ENCODE peak calls at places on chromosomes 11 and 22, in ten cellular contexts. One of them, this sample, is unnamed.

GRCh38 chr11:79274636-79275315 is 166.1 kb downstream of the TENM4 start:
- DNase-seq in GM23248: peak
- DNase-seq in hypothalamus: no peak
- DNase-seq in NCI-H748 treated with DMSO at 0.1 percent for 48 hours: no peak
- DNase-seq in activated CD4-positive, alpha-beta T cell treated with anti-CD3 and anti-CD28 coated beads for 48 hours: no peak
- DNase-seq in anterior cingulate cortex: no peak
- DNase-seq in T-helper 2 cell: no peak
- DNase-seq in colonic mucosa: no peak
- DNase-seq in effector CD4-positive, alpha-beta T cell: no peak
- DNase-seq in neural crest cell: no peak
- DNase-seq in this sample: no peak

GRCh38 chr22:45318558-45319318 is 9.0 kb downstream of the FAM118A start:
- DNase-seq in GM23248: no peak
- DNase-seq in hypothalamus: no peak
- DNase-seq in NCI-H748 treated with DMSO at 0.1 percent for 48 hours: no peak
- DNase-seq in activated CD4-positive, alpha-beta T cell treated with anti-CD3 and anti-CD28 coated beads for 48 hours: peak
- DNase-seq in anterior cingulate cortex: no peak
- DNase-seq in T-helper 2 cell: no peak
- DNase-seq in colonic mucosa: no peak
- DNase-seq in effector CD4-positive, alpha-beta T cell: peak
- DNase-seq in neural crest cell: no peak
- DNase-seq in this sample: no peak

GRCh38 chr11:127017482-127017881 is 16.9 kb upstream of the KIRREL3 start:
- DNase-seq in GM23248: peak
- DNase-seq in hypothalamus: no peak
- DNase-seq in NCI-H748 treated with DMSO at 0.1 percent for 48 hours: no peak
- DNase-seq in activated CD4-positive, alpha-beta T cell treated with anti-CD3 and anti-CD28 coated beads for 48 hours: no peak
- DNase-seq in anterior cingulate cortex: no peak
- DNase-seq in T-helper 2 cell: no peak
- DNase-seq in colonic mucosa: no peak
- DNase-seq in effector CD4-positive, alpha-beta T cell: no peak
- DNase-seq in neural crest cell: peak
- DNase-seq in this sample: no peak

GRCh38 chr11:22920939-22921565 is 60.8 kb upstream of the CCDC179 start:
- DNase-seq in GM23248: peak
- DNase-seq in hypothalamus: no peak
- DNase-seq in NCI-H748 treated with DMSO at 0.1 percent for 48 hours: peak
- DNase-seq in activated CD4-positive, alpha-beta T cell treated with anti-CD3 and anti-CD28 coated beads for 48 hours: peak
- DNase-seq in anterior cingulate cortex: no peak
- DNase-seq in T-helper 2 cell: no peak
- DNase-seq in colonic mucosa: peak
- DNase-seq in effector CD4-positive, alpha-beta T cell: no peak
- DNase-seq in neural crest cell: peak
- DNase-seq in this sample: no peak

GRCh38 chr11:10858505-10859360 is 880 bp upstream of the ZBED5 start:
- DNase-seq in GM23248: peak
- DNase-seq in hypothalamus: peak
- DNase-seq in NCI-H748 treated with DMSO at 0.1 percent for 48 hours: no peak
- DNase-seq in activated CD4-positive, alpha-beta T cell treated with anti-CD3 and anti-CD28 coated beads for 48 hours: peak
- DNase-seq in anterior cingulate cortex: peak
- DNase-seq in T-helper 2 cell: peak
- DNase-seq in colonic mucosa: peak
- DNase-seq in effector CD4-positive, alpha-beta T cell: peak
- DNase-seq in neural crest cell: peak
- DNase-seq in this sample: peak

GRCh38 chr11:117921893-117922292 is 7.3 kb downstream of the TMPRSS13 start:
- DNase-seq in GM23248: no peak
- DNase-seq in hypothalamus: no peak
- DNase-seq in NCI-H748 treated with DMSO at 0.1 percent for 48 hours: no peak
- DNase-seq in activated CD4-positive, alpha-beta T cell treated with anti-CD3 and anti-CD28 coated beads for 48 hours: no peak
- DNase-seq in anterior cingulate cortex: no peak
- DNase-seq in T-helper 2 cell: no peak
- DNase-seq in colonic mucosa: no peak
- DNase-seq in effector CD4-positive, alpha-beta T cell: no peak
- DNase-seq in neural crest cell: no peak
- DNase-seq in this sample: no peak

GRCh38 chr11:75792127-75792731 is 22.8 kb upstream of the UVRAG start:
- DNase-seq in GM23248: no peak
- DNase-seq in hypothalamus: no peak
- DNase-seq in NCI-H748 treated with DMSO at 0.1 percent for 48 hours: no peak
- DNase-seq in activated CD4-positive, alpha-beta T cell treated with anti-CD3 and anti-CD28 coated beads for 48 hours: no peak
- DNase-seq in anterior cingulate cortex: no peak
- DNase-seq in T-helper 2 cell: no peak
- DNase-seq in colonic mucosa: no peak
- DNase-seq in effector CD4-positive, alpha-beta T cell: no peak
- DNase-seq in neural crest cell: no peak
- DNase-seq in this sample: no peak

GRCh38 chr11:105004021-105004420 is 18.9 kb downstream of the CASP5 start:
- DNase-seq in GM23248: peak
- DNase-seq in hypothalamus: no peak
- DNase-seq in NCI-H748 treated with DMSO at 0.1 percent for 48 hours: no peak
- DNase-seq in activated CD4-positive, alpha-beta T cell treated with anti-CD3 and anti-CD28 coated beads for 48 hours: no peak
- DNase-seq in anterior cingulate cortex: no peak
- DNase-seq in T-helper 2 cell: no peak
- DNase-seq in colonic mucosa: no peak
- DNase-seq in effector CD4-positive, alpha-beta T cell: no peak
- DNase-seq in neural crest cell: no peak
- DNase-seq in this sample: no peak

GRCh38 chr11:103845331-103845730 is 191.1 kb upstream of the DDI1 start:
- DNase-seq in GM23248: no peak
- DNase-seq in hypothalamus: no peak
- DNase-seq in NCI-H748 treated with DMSO at 0.1 percent for 48 hours: no peak
- DNase-seq in activated CD4-positive, alpha-beta T cell treated with anti-CD3 and anti-CD28 coated beads for 48 hours: no peak
- DNase-seq in anterior cingulate cortex: no peak
- DNase-seq in T-helper 2 cell: no peak
- DNase-seq in colonic mucosa: no peak
- DNase-seq in effector CD4-positive, alpha-beta T cell: no peak
- DNase-seq in neural crest cell: no peak
- DNase-seq in this sample: no peak

GRCh38 chr22:43993072-43993760 is 30.9 kb upstream of the PARVB start:
- DNase-seq in GM23248: peak
- DNase-seq in hypothalamus: peak
- DNase-seq in NCI-H748 treated with DMSO at 0.1 percent for 48 hours: peak
- DNase-seq in activated CD4-positive, alpha-beta T cell treated with anti-CD3 and anti-CD28 coated beads for 48 hours: peak
- DNase-seq in anterior cingulate cortex: no peak
- DNase-seq in T-helper 2 cell: no peak
- DNase-seq in colonic mucosa: peak
- DNase-seq in effector CD4-positive, alpha-beta T cell: peak
- DNase-seq in neural crest cell: peak
- DNase-seq in this sample: no peak

GRCh38 chr11:33734441-33735165 is 1.6 kb downstream of the CD59 start:
- DNase-seq in GM23248: peak
- DNase-seq in hypothalamus: no peak
- DNase-seq in NCI-H748 treated with DMSO at 0.1 percent for 48 hours: peak
- DNase-seq in activated CD4-positive, alpha-beta T cell treated with anti-CD3 and anti-CD28 coated beads for 48 hours: no peak
- DNase-seq in anterior cingulate cortex: no peak
- DNase-seq in T-helper 2 cell: no peak
- DNase-seq in colonic mucosa: peak
- DNase-seq in effector CD4-positive, alpha-beta T cell: no peak
- DNase-seq in neural crest cell: no peak
- DNase-seq in this sample: peak

GRCh38 chr11:119741369-119742262 is 12.6 kb upstream of the NECTIN1 start:
- DNase-seq in GM23248: peak
- DNase-seq in hypothalamus: peak
- DNase-seq in NCI-H748 treated with DMSO at 0.1 percent for 48 hours: no peak
- DNase-seq in activated CD4-positive, alpha-beta T cell treated with anti-CD3 and anti-CD28 coated beads for 48 hours: peak
- DNase-seq in anterior cingulate cortex: peak
- DNase-seq in T-helper 2 cell: peak
- DNase-seq in colonic mucosa: peak
- DNase-seq in effector CD4-positive, alpha-beta T cell: peak
- DNase-seq in neural crest cell: peak
- DNase-seq in this sample: peak

GRCh38 chr22:46178755-46179505 is 28.6 kb downstream of the PPARA start:
- DNase-seq in GM23248: peak
- DNase-seq in hypothalamus: no peak
- DNase-seq in NCI-H748 treated with DMSO at 0.1 percent for 48 hours: no peak
- DNase-seq in activated CD4-positive, alpha-beta T cell treated with anti-CD3 and anti-CD28 coated beads for 48 hours: no peak
- DNase-seq in anterior cingulate cortex: no peak
- DNase-seq in T-helper 2 cell: no peak
- DNase-seq in colonic mucosa: no peak
- DNase-seq in effector CD4-positive, alpha-beta T cell: no peak
- DNase-seq in neural crest cell: no peak
- DNase-seq in this sample: no peak

GRCh38 chr22:17235149-17235655 is 16.0 kb upstream of the ADA2 start:
- DNase-seq in GM23248: no peak
- DNase-seq in hypothalamus: no peak
- DNase-seq in NCI-H748 treated with DMSO at 0.1 percent for 48 hours: no peak
- DNase-seq in activated CD4-positive, alpha-beta T cell treated with anti-CD3 and anti-CD28 coated beads for 48 hours: no peak
- DNase-seq in anterior cingulate cortex: no peak
- DNase-seq in T-helper 2 cell: no peak
- DNase-seq in colonic mucosa: no peak
- DNase-seq in effector CD4-positive, alpha-beta T cell: no peak
- DNase-seq in neural crest cell: no peak
- DNase-seq in this sample: no peak

GRCh38 chr11:15136166-15136565 is 21.4 kb downstream of the INSC start:
- DNase-seq in GM23248: peak
- DNase-seq in hypothalamus: no peak
- DNase-seq in NCI-H748 treated with DMSO at 0.1 percent for 48 hours: no peak
- DNase-seq in activated CD4-positive, alpha-beta T cell treated with anti-CD3 and anti-CD28 coated beads for 48 hours: no peak
- DNase-seq in anterior cingulate cortex: no peak
- DNase-seq in T-helper 2 cell: no peak
- DNase-seq in colonic mucosa: no peak
- DNase-seq in effector CD4-positive, alpha-beta T cell: no peak
- DNase-seq in neural crest cell: no peak
- DNase-seq in this sample: no peak

GRCh38 chr11:125070699-125071254 is 7.7 kb downstream of the SLC37A2 start:
- DNase-seq in GM23248: peak
- DNase-seq in hypothalamus: peak
- DNase-seq in NCI-H748 treated with DMSO at 0.1 percent for 48 hours: no peak
- DNase-seq in activated CD4-positive, alpha-beta T cell treated with anti-CD3 and anti-CD28 coated beads for 48 hours: peak
- DNase-seq in anterior cingulate cortex: peak
- DNase-seq in T-helper 2 cell: no peak
- DNase-seq in colonic mucosa: peak
- DNase-seq in effector CD4-positive, alpha-beta T cell: no peak
- DNase-seq in neural crest cell: no peak
- DNase-seq in this sample: peak

GRCh38 chr22:34055525-34056200 is 135.4 kb upstream of the LARGE1 start:
- DNase-seq in GM23248: no peak
- DNase-seq in hypothalamus: no peak
- DNase-seq in NCI-H748 treated with DMSO at 0.1 percent for 48 hours: no peak
- DNase-seq in activated CD4-positive, alpha-beta T cell treated with anti-CD3 and anti-CD28 coated beads for 48 hours: peak
- DNase-seq in anterior cingulate cortex: no peak
- DNase-seq in T-helper 2 cell: no peak
- DNase-seq in colonic mucosa: no peak
- DNase-seq in effector CD4-positive, alpha-beta T cell: no peak
- DNase-seq in neural crest cell: peak
- DNase-seq in this sample: no peak

GRCh38 chr11:70567680-70568503 is 169.6 kb downstream of the CTTN start:
- DNase-seq in GM23248: peak
- DNase-seq in hypothalamus: no peak
- DNase-seq in NCI-H748 treated with DMSO at 0.1 percent for 48 hours: no peak
- DNase-seq in activated CD4-positive, alpha-beta T cell treated with anti-CD3 and anti-CD28 coated beads for 48 hours: no peak
- DNase-seq in anterior cingulate cortex: no peak
- DNase-seq in T-helper 2 cell: no peak
- DNase-seq in colonic mucosa: peak
- DNase-seq in effector CD4-positive, alpha-beta T cell: no peak
- DNase-seq in neural crest cell: no peak
- DNase-seq in this sample: peak

GRCh38 chr22:46287873-46288751 is 8.6 kb upstream of the GTSE1 start:
- DNase-seq in GM23248: no peak
- DNase-seq in hypothalamus: no peak
- DNase-seq in NCI-H748 treated with DMSO at 0.1 percent for 48 hours: no peak
- DNase-seq in activated CD4-positive, alpha-beta T cell treated with anti-CD3 and anti-CD28 coated beads for 48 hours: peak
- DNase-seq in anterior cingulate cortex: no peak
- DNase-seq in T-helper 2 cell: no peak
- DNase-seq in colonic mucosa: no peak
- DNase-seq in effector CD4-positive, alpha-beta T cell: no peak
- DNase-seq in neural crest cell: no peak
- DNase-seq in this sample: peak

GRCh38 chr11:26287067-26287518 is 44.8 kb upstream of the ANO3 start:
- DNase-seq in GM23248: peak
- DNase-seq in hypothalamus: no peak
- DNase-seq in NCI-H748 treated with DMSO at 0.1 percent for 48 hours: no peak
- DNase-seq in activated CD4-positive, alpha-beta T cell treated with anti-CD3 and anti-CD28 coated beads for 48 hours: no peak
- DNase-seq in anterior cingulate cortex: no peak
- DNase-seq in T-helper 2 cell: no peak
- DNase-seq in colonic mucosa: no peak
- DNase-seq in effector CD4-positive, alpha-beta T cell: no peak
- DNase-seq in neural crest cell: no peak
- DNase-seq in this sample: no peak

GRCh38 chr22:39519681-39520053 is 695 bp upstream of the ATF4 start:
- DNase-seq in GM23248: peak
- DNase-seq in hypothalamus: peak
- DNase-seq in NCI-H748 treated with DMSO at 0.1 percent for 48 hours: no peak
- DNase-seq in activated CD4-positive, alpha-beta T cell treated with anti-CD3 and anti-CD28 coated beads for 48 hours: no peak
- DNase-seq in anterior cingulate cortex: no peak
- DNase-seq in T-helper 2 cell: no peak
- DNase-seq in colonic mucosa: peak
- DNase-seq in effector CD4-positive, alpha-beta T cell: no peak
- DNase-seq in neural crest cell: no peak
- DNase-seq in this sample: peak

GRCh38 chr22:23063539-23064380 is 6.6 kb upstream of the GNAZ start:
- DNase-seq in GM23248: no peak
- DNase-seq in hypothalamus: no peak
- DNase-seq in NCI-H748 treated with DMSO at 0.1 percent for 48 hours: no peak
- DNase-seq in activated CD4-positive, alpha-beta T cell treated with anti-CD3 and anti-CD28 coated beads for 48 hours: peak
- DNase-seq in anterior cingulate cortex: no peak
- DNase-seq in T-helper 2 cell: no peak
- DNase-seq in colonic mucosa: peak
- DNase-seq in effector CD4-positive, alpha-beta T cell: no peak
- DNase-seq in neural crest cell: no peak
- DNase-seq in this sample: no peak

GRCh38 chr11:729492-730074 is 17.7 kb upstream of the TALDO1 start:
- DNase-seq in GM23248: no peak
- DNase-seq in hypothalamus: peak
- DNase-seq in NCI-H748 treated with DMSO at 0.1 percent for 48 hours: no peak
- DNase-seq in activated CD4-positive, alpha-beta T cell treated with anti-CD3 and anti-CD28 coated beads for 48 hours: no peak
- DNase-seq in anterior cingulate cortex: peak
- DNase-seq in T-helper 2 cell: no peak
- DNase-seq in colonic mucosa: no peak
- DNase-seq in effector CD4-positive, alpha-beta T cell: no peak
- DNase-seq in neural crest cell: no peak
- DNase-seq in this sample: peak

GRCh38 chr11:67437082-67437821 is at the start of gene PTPRCAP:
- DNase-seq in GM23248: no peak
- DNase-seq in hypothalamus: no peak
- DNase-seq in NCI-H748 treated with DMSO at 0.1 percent for 48 hours: no peak
- DNase-seq in activated CD4-positive, alpha-beta T cell treated with anti-CD3 and anti-CD28 coated beads for 48 hours: peak
- DNase-seq in anterior cingulate cortex: no peak
- DNase-seq in T-helper 2 cell: peak
- DNase-seq in colonic mucosa: no peak
- DNase-seq in effector CD4-positive, alpha-beta T cell: peak
- DNase-seq in neural crest cell: no peak
- DNase-seq in this sample: peak

GRCh38 chr22:46813816-46814597 is 51.6 kb downstream of the TBC1D22A start:
- DNase-seq in GM23248: peak
- DNase-seq in hypothalamus: no peak
- DNase-seq in NCI-H748 treated with DMSO at 0.1 percent for 48 hours: no peak
- DNase-seq in activated CD4-positive, alpha-beta T cell treated with anti-CD3 and anti-CD28 coated beads for 48 hours: no peak
- DNase-seq in anterior cingulate cortex: no peak
- DNase-seq in T-helper 2 cell: no peak
- DNase-seq in colonic mucosa: no peak
- DNase-seq in effector CD4-positive, alpha-beta T cell: no peak
- DNase-seq in neural crest cell: no peak
- DNase-seq in this sample: no peak

GRCh38 chr11:26335903-26336302 is 4.0 kb downstream of the ANO3 start:
- DNase-seq in GM23248: peak
- DNase-seq in hypothalamus: no peak
- DNase-seq in NCI-H748 treated with DMSO at 0.1 percent for 48 hours: no peak
- DNase-seq in activated CD4-positive, alpha-beta T cell treated with anti-CD3 and anti-CD28 coated beads for 48 hours: no peak
- DNase-seq in anterior cingulate cortex: no peak
- DNase-seq in T-helper 2 cell: no peak
- DNase-seq in colonic mucosa: no peak
- DNase-seq in effector CD4-positive, alpha-beta T cell: no peak
- DNase-seq in neural crest cell: no peak
- DNase-seq in this sample: no peak

GRCh38 chr11:27902981-27903624 is 202.8 kb upstream of the BDNF start:
- DNase-seq in GM23248: peak
- DNase-seq in hypothalamus: no peak
- DNase-seq in NCI-H748 treated with DMSO at 0.1 percent for 48 hours: no peak
- DNase-seq in activated CD4-positive, alpha-beta T cell treated with anti-CD3 and anti-CD28 coated beads for 48 hours: no peak
- DNase-seq in anterior cingulate cortex: no peak
- DNase-seq in T-helper 2 cell: no peak
- DNase-seq in colonic mucosa: no peak
- DNase-seq in effector CD4-positive, alpha-beta T cell: no peak
- DNase-seq in neural crest cell: no peak
- DNase-seq in this sample: no peak

GRCh38 chr11:15196704-15197103 is 82.0 kb downstream of the INSC start:
- DNase-seq in GM23248: no peak
- DNase-seq in hypothalamus: no peak
- DNase-seq in NCI-H748 treated with DMSO at 0.1 percent for 48 hours: no peak
- DNase-seq in activated CD4-positive, alpha-beta T cell treated with anti-CD3 and anti-CD28 coated beads for 48 hours: no peak
- DNase-seq in anterior cingulate cortex: no peak
- DNase-seq in T-helper 2 cell: no peak
- DNase-seq in colonic mucosa: no peak
- DNase-seq in effector CD4-positive, alpha-beta T cell: no peak
- DNase-seq in neural crest cell: no peak
- DNase-seq in this sample: no peak